ENCODE peak calls at places on chromosomes 3 and 15, in five cellular contexts. W, S, K, Z and R are unnamed samples.

GRCh38 chr15:89912145-89912673 is 543 bp downstream of the ARPIN start:
- DNase-seq in K (no peak), W (peak), Z (no peak), S (no peak), R (no peak)

GRCh38 chr15:55555089-55555488 is 33.1 kb downstream of the PYGO1 start:
- DNase-seq in S (no peak), K (no peak), Z (no peak), W (no peak), R (no peak)

GRCh38 chr15:59995568-59996349 is 8.4 kb upstream of the FOXB1 start:
- DNase-seq in W (no peak), K (no peak), S (no peak), Z (no peak), R (no peak)

GRCh38 chr15:56369234-56369633 is 4.0 kb downstream of the TEX9 start:
- DNase-seq in Z (no peak), W (no peak), K (no peak), S (no peak), R (no peak)

GRCh38 chr15:67175643-67176071 is 78.8 kb downstream of the AAGAB start:
- DNase-seq in S (no peak), K (peak), Z (no peak), W (no peak), R (peak)

GRCh38 chr3:79012946-79013362 is 754.8 kb downstream of the ROBO1 start:
- DNase-seq in W (no peak), S (no peak), Z (no peak), K (no peak), R (no peak)

GRCh38 chr3:62439176-62439813 is 65.9 kb upstream of the FEZF2 start:
- DNase-seq in W (no peak), S (no peak), Z (no peak), K (no peak), R (no peak)

GRCh38 chr3:139756529-139757103 is 78.8 kb upstream of the NMNAT3 start:
- DNase-seq in Z (no peak), W (no peak), S (no peak), K (no peak), R (no peak)

GRCh38 chr15:82875411-82876003 is 66.1 kb downstream of the WHAMM start:
- DNase-seq in S (no peak), Z (no peak), K (no peak), W (no peak), R (no peak)

GRCh38 chr15:25770618-25771369 is 92.3 kb downstream of the ATP10A start:
- DNase-seq in Z (no peak), S (no peak), K (no peak), W (no peak), R (no peak)

GRCh38 chr15:90648137-90649070 is 68.7 kb upstream of the BLM start:
- DNase-seq in K (peak), W (peak), S (peak), Z (peak), R (peak)

GRCh38 chr3:30353711-30354467 is 252.5 kb upstream of the TGFBR2 start:
- DNase-seq in S (peak), Z (peak), W (no peak), K (no peak), R (no peak)

GRCh38 chr3:12155833-12156232 is 2.9 kb downstream of the TIMP4 start:
- DNase-seq in S (no peak), K (no peak), W (no peak), Z (no peak), R (no peak)